ENCODE peak calls at places on chromosomes 11 and 22, in eight cellular contexts. L is cardiac muscle cell; Z is esophagus squamous epithelium; Q is CD4-positive, CD25-positive, alpha-beta regulatory T cell; M is CD8-positive, alpha-beta T cell; V is IMR-90; J is left ventricle myocardium inferior; Y is aorta. N is an unnamed sample. For H3K4me1, the result is how much of the 10 kb centered on the place peaks cover.

GRCh38 chr11:63694518-63694917 is 13.2 kb downstream of the RTN3 start:
- DNase-seq in L (no peak), Z (no peak), Q (no peak), M (no peak), V (no peak), J (no peak), Y (no peak), N (no peak)

GRCh38 chr11:23856654-23857053 is 640.2 kb upstream of the LUZP2 start:
- DNase-seq in L (no peak), Z (no peak), Q (no peak), M (no peak), V (peak), J (no peak), Y (no peak), N (no peak)

GRCh38 chr11:116603783-116604323 is 168.9 kb downstream of the BUD13 start:
- DNase-seq in L (no peak), Z (no peak), Q (no peak), M (no peak), V (no peak), J (no peak), Y (peak), N (no peak)

GRCh38 chr11:26522912-26523610 is 49.0 kb downstream of the MUC15 start:
- DNase-seq in L (no peak), Z (no peak), Q (no peak), M (no peak), V (peak), J (no peak), Y (no peak), N (peak)

GRCh38 chr11:57604289-57605010 is 7.0 kb downstream of the SERPING1 start:
- DNase-seq in L (no peak), Z (no peak), Q (peak), M (no peak), V (no peak), J (no peak), Y (no peak), N (no peak)

GRCh38 chr22:49540571-49541450 is 286.9 kb downstream of the BRD1 start:
- DNase-seq in L (no peak), Z (no peak), Q (no peak), M (no peak), V (no peak), J (no peak), Y (peak), N (no peak)

GRCh38 chr11:104256525-104256924 is 92.6 kb upstream of the PDGFD start:
- DNase-seq in L (peak), Z (no peak), Q (no peak), M (no peak), V (peak), J (no peak), Y (no peak), N (no peak)

GRCh38 chr11:60791534-60791933 is 6.4 kb downstream of the MS4A10 start:
- DNase-seq in L (no peak), Z (no peak), Q (no peak), M (no peak), V (no peak), J (no peak), Y (no peak), N (no peak)

GRCh38 chr11:24559315-24559714 is 62.5 kb downstream of the LUZP2 start:
- DNase-seq in L (no peak), Z (no peak), Q (no peak), M (no peak), V (no peak), J (no peak), Y (no peak), N (no peak)

GRCh38 chr11:128886401-128887119 is 4.6 kb upstream of the KCNJ5 start:
- DNase-seq in L (peak), Z (no peak), Q (peak), M (no peak), V (no peak), J (no peak), Y (no peak), N (peak)

GRCh38 chr22:23531966-23532735 is 47.9 kb downstream of the IGLL1 start:
- DNase-seq in L (no peak), Z (no peak), Q (no peak), M (no peak), V (no peak), J (no peak), Y (peak), N (no peak)

GRCh38 chr11:109338131-109338530 is 83.9 kb upstream of the C11orf87 start:
- DNase-seq in L (no peak), Z (no peak), Q (no peak), M (no peak), V (no peak), J (no peak), Y (no peak), N (no peak)

GRCh38 chr11:94730153-94730552 is 38.0 kb upstream of the AMOTL1 start:
- DNase-seq in L (no peak), Z (no peak), Q (no peak), M (no peak), V (no peak), J (no peak), Y (no peak), N (no peak)

GRCh38 chr11:65419773-65420481 is 2.7 kb upstream of the NEAT1 start:
- DNase-seq in L (peak), Z (peak), Q (peak), M (peak), V (peak), J (peak), Y (peak), N (peak)
- H3K4me1 ChIP-seq in L (half or more), Z (under half), Q (half or more), M (half or more), V (under half), J (half or more), Y (under half), N (half or more)

DNA sequence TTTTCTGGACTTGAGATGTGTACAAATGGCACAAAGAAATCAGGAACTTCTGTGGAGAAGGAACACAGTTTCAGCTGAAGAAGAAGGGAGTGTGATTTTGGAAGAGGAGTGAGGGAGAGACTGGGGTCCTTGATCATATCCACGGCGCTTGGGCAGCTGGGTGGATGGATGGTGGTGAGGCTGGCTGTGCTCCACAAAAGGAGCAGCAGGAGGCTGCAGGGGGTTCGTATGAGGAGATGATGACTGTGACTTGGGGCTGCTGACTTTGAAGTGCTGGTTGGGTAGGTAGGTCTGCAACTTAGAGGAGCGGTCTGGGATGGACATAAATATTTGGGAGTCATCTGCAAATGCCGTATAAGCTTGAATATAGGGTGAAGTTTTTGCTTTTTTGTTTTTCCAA is 1.3 kb upstream of the DCHS1 start:
- DNase-seq in L (no peak), Z (no peak), Q (no peak), M (no peak), V (no peak), J (no peak), Y (no peak), N (no peak)
- H3K4me3 ChIP-seq in L (no peak), Z (no peak), Q (no peak), M (no peak), V (no peak), J (no peak), Y (no peak), N (no peak)

GRCh38 chr11:12925520-12925919 is 83.6 kb upstream of the RASSF10 start:
- DNase-seq in L (no peak), Z (no peak), Q (no peak), M (no peak), V (no peak), J (no peak), Y (no peak), N (no peak)

GRCh38 chr11:12932485-12932884 is 76.6 kb upstream of the RASSF10 start:
- DNase-seq in L (no peak), Z (no peak), Q (no peak), M (no peak), V (no peak), J (no peak), Y (no peak), N (no peak)

GRCh38 chr11:12936200-12936599 is 72.9 kb upstream of the RASSF10 start:
- DNase-seq in L (no peak), Z (no peak), Q (no peak), M (no peak), V (no peak), J (no peak), Y (no peak), N (no peak)

DNA sequence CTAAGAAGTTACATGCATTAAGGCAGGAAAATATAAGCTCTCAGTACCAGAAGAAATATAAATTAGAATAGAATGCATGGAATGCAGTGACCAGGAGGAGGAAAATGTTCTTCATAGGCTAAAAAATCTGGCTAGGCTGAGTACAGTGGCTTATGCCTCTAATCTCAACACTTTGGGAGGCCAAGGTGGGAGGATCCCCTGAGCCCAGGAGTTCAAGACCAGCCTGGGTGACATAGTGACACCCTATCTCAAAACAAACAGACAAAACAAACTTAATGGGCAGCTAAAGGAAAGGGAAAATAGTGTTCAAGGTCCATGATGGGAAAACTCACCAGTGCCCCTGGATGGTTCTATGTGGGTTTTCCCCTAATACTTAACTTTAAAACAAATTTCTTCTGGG is 78.3 kb upstream of the RASSF10 start:
- DNase-seq in L (no peak), Z (no peak), Q (no peak), M (no peak), V (no peak), J (no peak), Y (no peak), N (no peak)
- H3K4me1 ChIP-seq in L (under half), Z (under half), Q (under half), M (under half), V (under half), J (under half), Y (under half), N (under half)

GRCh38 chr22:29947410-29948387 is 64.7 kb downstream of the MTMR3 start:
- DNase-seq in L (no peak), Z (no peak), Q (no peak), M (no peak), V (peak), J (no peak), Y (no peak), N (peak)
- H3K4me3 ChIP-seq in L (no peak), Z (no peak), Q (no peak), M (no peak), V (no peak), J (no peak), Y (no peak), N (no peak)

GRCh38 chr22:25086902-25087282 is 112.8 kb upstream of the CRYBB3 start:
- DNase-seq in L (no peak), Z (no peak), Q (no peak), M (no peak), V (no peak), J (no peak), Y (no peak), N (no peak)

GRCh38 chr22:25085930-25086901 is 113.4 kb upstream of the CRYBB3 start:
- DNase-seq in L (no peak), Z (no peak), Q (peak), M (no peak), V (no peak), J (peak), Y (peak), N (no peak)

GRCh38 chr22:25084405-25085107 is 115.1 kb upstream of the CRYBB3 start:
- DNase-seq in L (no peak), Z (no peak), Q (no peak), M (no peak), V (no peak), J (no peak), Y (no peak), N (no peak)

GRCh38 chr22:25083414-25084166 is 116.1 kb upstream of the CRYBB3 start:
- DNase-seq in L (no peak), Z (no peak), Q (no peak), M (no peak), V (no peak), J (no peak), Y (no peak), N (no peak)

DNA sequence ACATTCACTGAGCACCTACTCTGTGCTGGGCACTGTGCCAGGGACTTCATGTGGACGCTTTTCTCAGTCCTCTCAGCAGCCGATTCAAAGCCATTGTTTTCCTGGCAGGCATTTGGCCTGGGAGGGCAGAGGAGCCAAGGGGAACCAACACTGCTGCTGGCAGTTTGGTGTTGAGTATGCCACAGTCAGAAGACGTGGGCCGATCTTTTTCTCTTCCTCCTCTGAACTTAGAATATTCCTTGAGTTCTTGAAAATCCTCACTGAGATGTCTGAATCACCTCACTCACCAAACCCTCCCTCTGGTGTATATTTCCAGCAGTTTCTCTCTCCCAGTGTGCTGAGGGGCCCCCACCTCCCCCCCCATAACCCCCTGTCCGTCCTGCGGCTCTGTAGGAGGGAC is 114.5 kb upstream of the CRYBB3 start:
- DNase-seq in L (no peak), Z (no peak), Q (no peak), M (no peak), V (no peak), J (no peak), Y (no peak), N (no peak)
- H3K4me1 ChIP-seq in L (under half), Z (under half), Q (under half), M (under half), V (under half), J (half or more), Y (under half), N (under half)

N was measured in HAP-1.